ENCODE peak calls at places on chromosomes 6 and 20, in seven cellular contexts. J is T1000; D is occipital lobe; G is stimulated activated CD8-positive, alpha-beta memory T cell treated with anti-CD3 and anti-CD28 coated beads, Interleukin-15, amount 100 ng/mL, for 4 hours; Z is spleen; T is foreskin fibroblast; K is bronchial epithelial cell. E is an unnamed sample.

GRCh38 chr6:109318328-109318876 is 63.9 kb downstream of the CD164 start:
- DNase-seq in J (no peak), D (peak; percentile 43), G (no peak), Z (no peak), T (no peak), K (no peak), E (no peak)

GRCh38 chr20:18133962-18134361 is 3.7 kb upstream of the KAT14 start:
- DNase-seq in J (no peak), D (no peak), G (no peak), Z (no peak), T (peak; percentile 7), K (peak; percentile 67), E (no peak)

GRCh38 chr6:28977351-28978136 is 27.6 kb downstream of the ZNF311 start:
- DNase-seq in J (peak; percentile 21), D (peak; percentile 9), G (no peak), Z (peak; percentile 81), T (peak; percentile 84), K (peak; percentile 68), E (peak; percentile 75)

GRCh38 chr20:3749689-3750639 is 17.5 kb downstream of the HSPA12B start:
- DNase-seq in J (no peak), D (no peak), G (no peak), Z (peak; percentile 60), T (no peak), K (no peak), E (peak; percentile 64)

GRCh38 chr20:56875052-56875663 is 246.1 kb downstream of the TFAP2C start:
- DNase-seq in J (peak; percentile 18), D (no peak), G (no peak), Z (no peak), T (peak; percentile 80), K (peak; percentile 92), E (no peak)

GRCh38 chr6:3990692-3991491 is 88.0 kb downstream of the FAM217A start:
- DNase-seq in J (peak; percentile 66), D (peak; percentile 72), G (peak; percentile 33), Z (peak; percentile 90), T (peak; percentile 94), K (peak; percentile 73), E (peak; percentile 88)

GRCh38 chr6:50936277-50936681 is 117.6 kb downstream of the TFAP2B start:
- DNase-seq in J (no peak), D (no peak), G (no peak), Z (no peak), T (no peak), K (no peak), E (peak; percentile 37)

GRCh38 chr20:32206383-32207210 is 946 bp downstream of the PLAGL2 start:
- DNase-seq in J (no peak), D (no peak), G (no peak), Z (no peak), T (no peak), K (no peak), E (no peak)

GRCh38 chr20:38184098-38184497 is 19.0 kb upstream of the TGM2 start:
- DNase-seq in J (no peak), D (no peak), G (no peak), Z (no peak), T (no peak), K (peak; percentile 76), E (no peak)

GRCh38 chr20:4545526-4545925 is 176.2 kb upstream of the PRND start:
- DNase-seq in J (no peak), D (no peak), G (no peak), Z (no peak), T (peak; percentile 61), K (no peak), E (no peak)

GRCh38 chr6:55069132-55069781 is 105.1 kb upstream of the HCRTR2 start:
- DNase-seq in J (peak; percentile 11), D (no peak), G (no peak), Z (no peak), T (peak; percentile 58), K (peak; percentile 59), E (no peak)

GRCh38 chr6:107479089-107479690 is 10.7 kb upstream of the SOBP start:
- DNase-seq in J (no peak), D (no peak), G (no peak), Z (no peak), T (no peak), K (no peak), E (no peak)

GRCh38 chr6:11575408-11576033 is 38.0 kb downstream of the TMEM170B start:
- DNase-seq in J (peak; percentile 34), D (peak; percentile 21), G (no peak), Z (no peak), T (peak; percentile 88), K (peak; percentile 86), E (no peak)

GRCh38 chr20:18202966-18203365 is 65.3 kb downstream of the KAT14 start:
- DNase-seq in J (no peak), D (no peak), G (no peak), Z (no peak), T (no peak), K (no peak), E (no peak)

GRCh38 chr20:1211954-1212497 is 8.8 kb downstream of the C20orf202 start:
- DNase-seq in J (no peak), D (no peak), G (no peak), Z (no peak), T (no peak), K (no peak), E (no peak)

GRCh38 chr6:133894795-133895401 is 6.0 kb downstream of the TCF21 start:
- DNase-seq in J (no peak), D (no peak), G (no peak), Z (no peak), T (peak; percentile 60), K (no peak), E (no peak)

GRCh38 chr6:10968776-10969175 is 75.3 kb downstream of the ELOVL2 start:
- DNase-seq in J (no peak), D (no peak), G (no peak), Z (no peak), T (peak; percentile 6), K (no peak), E (no peak)

GRCh38 chr6:45411959-45412358 is 34.2 kb upstream of the SUPT3H start:
- DNase-seq in J (no peak), D (no peak), G (no peak), Z (no peak), T (peak; percentile 31), K (peak; percentile 49), E (no peak)

GRCh38 chr6:142819603-142820335 is 125.2 kb downstream of the HIVEP2 start:
- DNase-seq in J (no peak), D (no peak), G (peak; percentile 28), Z (no peak), T (no peak), K (peak; percentile 52), E (no peak)